ENCODE peak calls at places on chromosome 19, in four cellular contexts. One of them, this sample, is unnamed.
A peak's percentile ranks its signal among the peaks of the same experiment; 100 is the strongest.

GRCh38 chr19:42323852-42324654 is 1.4 kb upstream of the MEGF8 start:
- DNase-seq in H1: peak; percentile 72
- DNase-seq in GM23338: peak; percentile 70
- DNase-seq in GM12891: no peak
- DNase-seq in this sample: no peak

GRCh38 chr19:2887391-2887914 is 13.3 kb upstream of the ZNF57 start:
- DNase-seq in GM23338: peak; percentile 90
- DNase-seq in H1: peak; percentile 51
- DNase-seq in GM12891: no peak
- DNase-seq in this sample: no peak

GRCh38 chr19:19105365-19106060 is 32.8 kb downstream of the TMEM161A start:
- DNase-seq in GM12891: no peak
- DNase-seq in GM23338: peak; percentile 96
- DNase-seq in H1: peak; percentile 88
- DNase-seq in this sample: peak; percentile 21

GRCh38 chr19:52941941-52942370 is 18.7 kb upstream of the ZNF888 start:
- DNase-seq in H1: peak; percentile 70
- DNase-seq in GM12891: no peak
- DNase-seq in GM23338: peak; percentile 65
- DNase-seq in this sample: no peak

GRCh38 chr19:19146000-19146608 is 7.8 kb upstream of the TMEM161A start:
- DNase-seq in H1: peak; percentile 100
- DNase-seq in GM12891: peak; percentile 83
- DNase-seq in GM23338: peak; percentile 89
- DNase-seq in this sample: peak; percentile 88

GRCh38 chr19:48637449-48637947 is 319 bp upstream of the DBP start:
- DNase-seq in H1: peak; percentile 97
- DNase-seq in GM12891: peak; percentile 94
- DNase-seq in GM23338: peak; percentile 100
- DNase-seq in this sample: peak; percentile 94

GRCh38 chr19:35785087-35785627 is 9.8 kb downstream of the ARHGAP33 start:
- DNase-seq in H1: peak; percentile 72
- DNase-seq in GM12891: no peak
- DNase-seq in GM23338: no peak
- DNase-seq in this sample: no peak

GRCh38 chr19:12580180-12580694 is 29.0 kb upstream of the ZNF564 start:
- DNase-seq in H1: no peak
- DNase-seq in GM12891: no peak
- DNase-seq in GM23338: no peak
- DNase-seq in this sample: no peak

GRCh38 chr19:29524912-29525870 is 603 bp upstream of the VSTM2B start:
- DNase-seq in H1: peak; percentile 83
- DNase-seq in GM23338: peak; percentile 80
- DNase-seq in GM12891: no peak
- DNase-seq in this sample: no peak

GRCh38 chr19:32018014-32018413 is 327.4 kb upstream of the ZNF507 start:
- DNase-seq in H1: peak; percentile 1
- DNase-seq in GM23338: no peak
- DNase-seq in GM12891: no peak
- DNase-seq in this sample: no peak

GRCh38 chr19:31113250-31113685 is 236.0 kb downstream of the TSHZ3 start:
- DNase-seq in H1: no peak
- DNase-seq in GM23338: no peak
- DNase-seq in GM12891: no peak
- DNase-seq in this sample: no peak

GRCh38 chr19:14433454-14434156 is 499 bp downstream of the PKN1 start:
- DNase-seq in H1: peak; percentile 61
- DNase-seq in GM12891: no peak
- DNase-seq in GM23338: peak; percentile 55
- DNase-seq in this sample: no peak

GRCh38 chr19:39407644-39408391 is 1.2 kb downstream of the ZFP36 start:
- DNase-seq in GM23338: peak; percentile 59
- DNase-seq in GM12891: no peak
- DNase-seq in H1: peak; percentile 54
- DNase-seq in this sample: no peak

GRCh38 chr19:42095142-42095813 is 19.3 kb downstream of the ZNF574 start:
- DNase-seq in GM23338: no peak
- DNase-seq in GM12891: no peak
- DNase-seq in H1: peak; percentile 60
- DNase-seq in this sample: no peak

GRCh38 chr19:20278342-20278741 is 111.3 kb downstream of the ZNF486 start:
- DNase-seq in GM12891: no peak
- DNase-seq in GM23338: peak; percentile 90
- DNase-seq in H1: no peak
- DNase-seq in this sample: no peak

GRCh38 chr19:55490478-55491436 is 2.5 kb downstream of the SSC5D start:
- DNase-seq in GM23338: no peak
- DNase-seq in H1: no peak
- DNase-seq in GM12891: no peak
- DNase-seq in this sample: no peak

GRCh38 chr19:14072535-14073231 is at the start of gene MISP3:
- DNase-seq in H1: no peak
- DNase-seq in GM23338: peak; percentile 46
- DNase-seq in GM12891: no peak
- DNase-seq in this sample: no peak

GRCh38 chr19:46015961-46016425 is 6.9 kb downstream of the PGLYRP1 start:
- DNase-seq in GM23338: peak; percentile 56
- DNase-seq in GM12891: no peak
- DNase-seq in H1: peak; percentile 64
- DNase-seq in this sample: no peak

GRCh38 chr19:31572671-31573298 is 223.5 kb upstream of the TSHZ3 start:
- DNase-seq in H1: no peak
- DNase-seq in GM12891: no peak
- DNase-seq in GM23338: no peak
- DNase-seq in this sample: no peak

GRCh38 chr19:39200066-39200817 is 3.5 kb downstream of the NCCRP1 start:
- DNase-seq in GM23338: no peak
- DNase-seq in H1: no peak
- DNase-seq in GM12891: no peak
- DNase-seq in this sample: no peak

GRCh38 chr19:40691421-40692211 is 1.2 kb upstream of the NUMBL start:
- DNase-seq in GM23338: peak; percentile 71
- DNase-seq in GM12891: peak; percentile 51
- DNase-seq in H1: peak; percentile 59
- DNase-seq in this sample: no peak

GRCh38 chr19:1082928-1083816 is 12.0 kb downstream of the POLR2E start:
- DNase-seq in GM23338: no peak
- DNase-seq in H1: no peak
- DNase-seq in GM12891: no peak
- DNase-seq in this sample: no peak

GRCh38 chr19:42198676-42199439 is 18.6 kb downstream of the DEDD2 start:
- DNase-seq in H1: no peak
- DNase-seq in GM23338: peak; percentile 32
- DNase-seq in GM12891: peak; percentile 84
- DNase-seq in this sample: peak; percentile 86

GRCh38 chr19:12695997-12696365 is 450 bp downstream of the FBXW9 start:
- DNase-seq in GM12891: no peak
- DNase-seq in GM23338: no peak
- DNase-seq in H1: no peak
- DNase-seq in this sample: no peak

GRCh38 chr19:30555788-30556110 is 183.6 kb downstream of the ZNF536 start:
- DNase-seq in GM23338: no peak
- DNase-seq in H1: no peak
- DNase-seq in GM12891: no peak
- DNase-seq in this sample: no peak

GRCh38 chr19:45826934-45827333 is 11.8 kb upstream of the RSPH6A start:
- DNase-seq in H1: no peak
- DNase-seq in GM12891: no peak
- DNase-seq in GM23338: no peak
- DNase-seq in this sample: no peak

GRCh38 chr19:44438441-44438840 is 9.8 kb downstream of the ZNF229 start:
- DNase-seq in H1: no peak
- DNase-seq in GM12891: no peak
- DNase-seq in GM23338: no peak
- DNase-seq in this sample: no peak

GRCh38 chr19:10316229-10317044 is 622 bp upstream of the FDX2 start:
- DNase-seq in H1: no peak
- DNase-seq in GM23338: no peak
- DNase-seq in GM12891: no peak
- DNase-seq in this sample: no peak

GRCh38 chr19:54395685-54396084 is 19.6 kb upstream of the TTYH1 start:
- DNase-seq in H1: no peak
- DNase-seq in GM23338: no peak
- DNase-seq in GM12891: no peak
- DNase-seq in this sample: no peak

GRCh38 chr19:1290245-1290698 is 4.6 kb downstream of the EFNA2 start:
- DNase-seq in GM23338: no peak
- DNase-seq in H1: no peak
- DNase-seq in GM12891: no peak
- DNase-seq in this sample: no peak

GRCh38 chr19:40646564-40647254 is 43.7 kb downstream of the NUMBL start:
- DNase-seq in H1: no peak
- DNase-seq in GM12891: no peak
- DNase-seq in GM23338: no peak
- DNase-seq in this sample: no peak

GRCh38 chr19:55086730-55087541 is 11.3 kb downstream of the EPS8L1 start:
- DNase-seq in GM12891: peak; percentile 73
- DNase-seq in H1: peak; percentile 99
- DNase-seq in GM23338: peak; percentile 100
- DNase-seq in this sample: peak; percentile 69

GRCh38 chr19:6801397-6802086 is 29.0 kb downstream of the VAV1 start:
- DNase-seq in GM12891: peak; percentile 60
- DNase-seq in GM23338: peak; percentile 77
- DNase-seq in H1: peak; percentile 42
- DNase-seq in this sample: peak; percentile 65

GRCh38 chr19:6803036-6803404 is 30.5 kb downstream of the VAV1 start:
- DNase-seq in GM12891: no peak
- DNase-seq in H1: no peak
- DNase-seq in GM23338: peak; percentile 3
- DNase-seq in this sample: no peak

GRCh38 chr19:6806488-6806887 is 34.0 kb downstream of the VAV1 start:
- DNase-seq in H1: no peak
- DNase-seq in GM12891: no peak
- DNase-seq in GM23338: peak; percentile 51
- DNase-seq in this sample: no peak

GRCh38 chr19:6800991-6801396 is 28.5 kb downstream of the VAV1 start:
- DNase-seq in GM23338: no peak
- DNase-seq in GM12891: no peak
- DNase-seq in H1: no peak
- DNase-seq in this sample: no peak

DNA sequence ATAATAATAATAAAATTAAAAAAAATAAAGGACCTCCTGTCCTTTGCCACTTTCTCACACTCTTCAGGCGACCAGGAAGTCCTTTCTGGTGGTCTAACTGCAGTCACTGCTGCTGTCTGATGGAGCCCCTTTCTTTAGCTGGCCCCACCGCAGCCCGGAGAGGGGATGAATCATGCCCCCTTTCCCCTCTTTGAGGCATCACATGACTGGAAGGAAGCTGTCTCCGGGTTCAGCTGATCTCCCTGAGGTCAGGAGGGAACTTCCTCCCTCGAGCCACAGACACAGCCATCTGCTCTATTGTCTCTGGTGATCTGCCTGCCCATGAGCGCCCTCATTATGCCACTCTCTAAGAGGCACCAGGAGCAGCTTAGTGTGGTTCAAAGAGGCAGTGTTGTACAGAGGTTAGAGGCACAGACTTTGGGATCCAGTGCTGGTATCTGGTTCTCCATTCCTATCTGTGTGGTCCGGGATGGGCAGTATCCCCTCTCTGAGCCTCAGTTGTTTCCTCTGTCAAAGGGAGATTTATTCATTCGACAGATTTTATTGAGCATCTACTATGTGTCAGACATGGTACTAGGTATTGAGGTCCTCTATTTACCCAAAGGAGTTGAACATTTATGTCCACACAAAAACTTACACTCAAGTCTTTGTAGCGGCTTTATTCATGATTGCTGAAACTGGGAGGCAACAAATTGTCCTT is 30.0 kb downstream of the VAV1 start:
- DNase-seq in GM12891: no peak
- DNase-seq in H1: no peak
- DNase-seq in GM23338: peak; percentile 32
- DNase-seq in this sample: peak; percentile 40
- TF ChIP-seq POLR2AphosphoS5 in GM12891: peak; percentile 39
- TF ChIP-seq POLR2AphosphoS5 in H1: no peak
- TF ChIP-seq POLR2AphosphoS5 in GM23338: no peak
- TF ChIP-seq POLR2AphosphoS5 in this sample: peak; percentile 48

GRCh38 chr19:33604651-33605050 is 17.1 kb upstream of the CHST8 start:
- DNase-seq in GM23338: no peak
- DNase-seq in H1: no peak
- DNase-seq in GM12891: no peak
- DNase-seq in this sample: no peak
- TF ChIP-seq POLR2AphosphoS5 in GM23338: no peak
- TF ChIP-seq POLR2AphosphoS5 in H1: no peak
- TF ChIP-seq POLR2AphosphoS5 in GM12891: no peak
- TF ChIP-seq POLR2AphosphoS5 in this sample: no peak

GRCh38 chr19:9037415-9038062 is 27.3 kb upstream of the MUC16 start:
- DNase-seq in GM12891: no peak
- DNase-seq in GM23338: no peak
- DNase-seq in H1: no peak
- DNase-seq in this sample: no peak
- TF ChIP-seq POLR2AphosphoS5 in GM12891: no peak
- TF ChIP-seq POLR2AphosphoS5 in GM23338: no peak
- TF ChIP-seq POLR2AphosphoS5 in H1: no peak
- TF ChIP-seq POLR2AphosphoS5 in this sample: no peak

DNA sequence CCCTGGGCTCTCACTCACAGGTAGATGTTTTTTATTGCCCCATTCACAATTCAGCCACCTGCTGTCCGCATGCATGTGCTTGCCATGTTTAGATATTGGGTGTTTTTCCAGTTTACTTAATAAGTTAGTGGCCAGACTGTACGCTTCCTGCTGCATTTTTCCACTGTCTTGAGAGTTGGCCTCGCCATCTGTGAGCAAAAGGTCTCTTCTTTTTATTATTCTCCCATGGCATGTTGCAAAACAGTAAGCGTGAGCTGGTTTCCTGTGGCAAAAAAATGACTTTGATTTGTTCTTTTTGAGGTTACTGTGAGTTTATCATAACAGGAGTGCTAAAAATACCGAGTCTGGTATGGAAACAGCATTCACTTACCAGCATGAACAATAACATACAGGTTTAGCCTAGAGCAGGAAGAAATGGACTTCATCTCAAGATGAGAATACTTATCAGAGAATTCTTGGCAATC is 46.0 kb downstream of the SAE1 start:
- DNase-seq in H1: no peak
- DNase-seq in GM23338: no peak
- DNase-seq in GM12891: no peak
- DNase-seq in this sample: no peak
- TF ChIP-seq POLR2AphosphoS5 in H1: no peak
- TF ChIP-seq POLR2AphosphoS5 in GM23338: no peak
- TF ChIP-seq POLR2AphosphoS5 in GM12891: no peak
- TF ChIP-seq POLR2AphosphoS5 in this sample: no peak

GRCh38 chr19:4911786-4912672 is 2.7 kb downstream of the UHRF1 start:
- DNase-seq in H1: peak; percentile 80
- DNase-seq in GM23338: peak; percentile 77
- DNase-seq in GM12891: no peak
- DNase-seq in this sample: no peak
- TF ChIP-seq POLR2AphosphoS5 in H1: no peak
- TF ChIP-seq POLR2AphosphoS5 in GM23338: no peak
- TF ChIP-seq POLR2AphosphoS5 in GM12891: no peak
- TF ChIP-seq POLR2AphosphoS5 in this sample: no peak